ENCODE peak calls at places on chromosomes 11 and 22, in six cellular contexts. W is H1, D is endothelial cell of umbilical vein, O is HCT116, R is HepG2, V is K562. H is an unnamed sample. For H3K4me1, the result is how much of the 10 kb centered on the place peaks cover.

GRCh38 chr11:82315093-82315492 is 418.6 kb downstream of the FAM181B start:
- DNase-seq in W (peak), D (no peak), O (no peak), R (peak), V (no peak), H (peak)

GRCh38 chr11:115644846-115645245 is 140.6 kb upstream of the CADM1 start:
- DNase-seq in W (no peak), D (no peak), O (no peak), R (no peak), V (no peak), H (no peak)

GRCh38 chr11:112962854-112963367 is 1.7 kb downstream of the NCAM1 start:
- DNase-seq in W (no peak), D (no peak), O (no peak), R (no peak), V (no peak), H (peak)

GRCh38 chr11:124801014-124801413 is 808 bp upstream of the MSANTD2 start:
- DNase-seq in W (no peak), D (peak), O (no peak), R (no peak), V (no peak), H (no peak)

GRCh38 chr11:122816701-122817100 is 21.6 kb upstream of the CRTAM start:
- DNase-seq in W (no peak), D (peak), O (no peak), R (no peak), V (no peak), H (no peak)

GRCh38 chr11:117898059-117898458 is 21.6 kb upstream of the FXYD6 start:
- DNase-seq in W (no peak), D (no peak), O (no peak), R (no peak), V (no peak), H (no peak)

GRCh38 chr11:1077417-1078119 is 2.9 kb downstream of the MUC2 start:
- DNase-seq in W (no peak), D (no peak), O (no peak), R (no peak), V (no peak), H (no peak)

GRCh38 chr11:23789938-23790371 is 706.9 kb upstream of the LUZP2 start:
- DNase-seq in W (no peak), D (no peak), O (no peak), R (no peak), V (no peak), H (no peak)

GRCh38 chr11:59199546-59200420 is 12.9 kb downstream of the MPEG1 start:
- DNase-seq in W (no peak), D (no peak), O (no peak), R (no peak), V (no peak), H (no peak)

GRCh38 chr11:19511413-19512183 is 201.0 kb upstream of the NAV2 start:
- DNase-seq in W (no peak), D (peak), O (no peak), R (no peak), V (no peak), H (no peak)

GRCh38 chr11:118615282-118615979 is 8.0 kb downstream of the PHLDB1 start:
- DNase-seq in W (peak), D (no peak), O (no peak), R (peak), V (no peak), H (peak)

GRCh38 chr11:76626921-76627391 is 43.6 kb downstream of the LRRC32 start:
- DNase-seq in W (no peak), D (no peak), O (no peak), R (no peak), V (no peak), H (no peak)

GRCh38 chr11:84924290-84924689 is 702.9 kb downstream of the DLG2 start:
- DNase-seq in W (no peak), D (no peak), O (no peak), R (no peak), V (no peak), H (no peak)

GRCh38 chr22:30226192-30226832 is 20.2 kb downstream of the LIF start:
- DNase-seq in W (no peak), D (peak), O (no peak), R (peak), V (no peak), H (no peak)

GRCh38 chr22:49630448-49630946 is 197.2 kb downstream of the BRD1 start:
- DNase-seq in W (no peak), D (no peak), O (no peak), R (no peak), V (no peak), H (no peak)

GRCh38 chr11:109789911-109790310 is 303.3 kb upstream of the ZC3H12C start:
- DNase-seq in W (no peak), D (no peak), O (no peak), R (no peak), V (no peak), H (no peak)

GRCh38 chr11:120385110-120385509 is 48.9 kb downstream of the ARHGEF12 start:
- DNase-seq in W (no peak), D (no peak), O (no peak), R (no peak), V (peak), H (peak)

GRCh38 chr11:114163830-114164401 is 104.4 kb downstream of the ZBTB16 start:
- DNase-seq in W (no peak), D (peak), O (no peak), R (no peak), V (no peak), H (no peak)

GRCh38 chr11:124761301-124762021 is 629 bp downstream of the ESAM start:
- DNase-seq in W (no peak), D (peak), O (no peak), R (no peak), V (no peak), H (peak)

GRCh38 chr11:76610871-76611475 is 59.6 kb downstream of the LRRC32 start:
- DNase-seq in W (no peak), D (no peak), O (no peak), R (no peak), V (no peak), H (no peak)

GRCh38 chr22:47570300-47570685 is 807.8 kb downstream of the TBC1D22A start:
- DNase-seq in W (no peak), D (no peak), O (no peak), R (no peak), V (no peak), H (no peak)
- TF ChIP-seq EZH2 in W (no peak), D (no peak), O (no peak), R (no peak), V (no peak), H (no peak)

DNA sequence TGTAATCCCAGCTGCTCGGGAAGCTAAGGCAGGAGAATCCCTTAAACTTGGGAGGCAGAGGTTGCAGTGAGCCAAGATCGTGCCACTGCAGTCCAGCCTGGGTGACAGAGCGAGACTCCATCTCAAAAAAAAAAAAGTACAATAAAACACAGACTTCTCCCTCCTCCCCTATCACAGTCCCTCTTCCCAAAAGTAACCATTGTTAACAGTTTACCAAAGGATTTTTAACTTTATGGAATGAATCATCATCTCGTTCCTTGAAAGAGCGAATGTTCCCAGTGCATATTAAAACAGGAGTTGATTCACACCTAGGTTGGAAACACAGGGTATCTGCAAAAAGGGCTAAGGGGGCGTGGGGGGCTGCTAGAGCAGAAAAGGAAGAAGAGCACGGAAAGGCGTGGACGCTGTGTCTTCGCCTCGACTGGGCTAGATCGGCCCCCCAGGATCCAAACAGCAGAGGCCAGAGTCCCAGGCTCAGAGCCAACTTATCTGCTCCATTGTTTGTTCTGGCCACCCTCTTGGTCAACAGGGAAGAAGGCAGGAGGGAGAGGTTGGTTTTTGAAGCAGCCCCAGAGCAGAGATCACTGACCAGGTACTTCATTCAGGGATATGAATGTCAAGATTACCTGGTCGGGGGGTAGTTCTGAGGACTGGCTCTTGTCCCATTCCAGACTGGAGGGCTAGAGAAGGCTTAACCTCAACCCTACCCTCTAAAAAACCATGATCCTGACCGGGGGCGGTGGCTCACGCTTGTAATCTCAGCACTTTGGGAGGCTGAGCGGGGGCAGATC is 2.1 kb upstream of the AHNAK start:
- DNase-seq in W (no peak), D (peak), O (no peak), R (peak), V (no peak), H (no peak)
- H3K4me1 ChIP-seq in W (under half), D (half or more), O (half or more), R (half or more), V (half or more), H (under half)

GRCh38 chr11:127943152-127943551 is 644.2 kb downstream of the ETS1 start:
- DNase-seq in W (no peak), D (no peak), O (no peak), R (no peak), V (no peak), H (no peak)

GRCh38 chr11:127943763-127944162 is 643.6 kb downstream of the ETS1 start:
- DNase-seq in W (no peak), D (no peak), O (no peak), R (no peak), V (no peak), H (no peak)

GRCh38 chr11:127939000-127939399 is 648.4 kb downstream of the ETS1 start:
- DNase-seq in W (no peak), D (no peak), O (no peak), R (no peak), V (no peak), H (no peak)
- TF ChIP-seq POLR2AphosphoS5 in W (no peak), D (no peak), O (no peak), R (no peak), V (no peak), H (no peak)

DNA sequence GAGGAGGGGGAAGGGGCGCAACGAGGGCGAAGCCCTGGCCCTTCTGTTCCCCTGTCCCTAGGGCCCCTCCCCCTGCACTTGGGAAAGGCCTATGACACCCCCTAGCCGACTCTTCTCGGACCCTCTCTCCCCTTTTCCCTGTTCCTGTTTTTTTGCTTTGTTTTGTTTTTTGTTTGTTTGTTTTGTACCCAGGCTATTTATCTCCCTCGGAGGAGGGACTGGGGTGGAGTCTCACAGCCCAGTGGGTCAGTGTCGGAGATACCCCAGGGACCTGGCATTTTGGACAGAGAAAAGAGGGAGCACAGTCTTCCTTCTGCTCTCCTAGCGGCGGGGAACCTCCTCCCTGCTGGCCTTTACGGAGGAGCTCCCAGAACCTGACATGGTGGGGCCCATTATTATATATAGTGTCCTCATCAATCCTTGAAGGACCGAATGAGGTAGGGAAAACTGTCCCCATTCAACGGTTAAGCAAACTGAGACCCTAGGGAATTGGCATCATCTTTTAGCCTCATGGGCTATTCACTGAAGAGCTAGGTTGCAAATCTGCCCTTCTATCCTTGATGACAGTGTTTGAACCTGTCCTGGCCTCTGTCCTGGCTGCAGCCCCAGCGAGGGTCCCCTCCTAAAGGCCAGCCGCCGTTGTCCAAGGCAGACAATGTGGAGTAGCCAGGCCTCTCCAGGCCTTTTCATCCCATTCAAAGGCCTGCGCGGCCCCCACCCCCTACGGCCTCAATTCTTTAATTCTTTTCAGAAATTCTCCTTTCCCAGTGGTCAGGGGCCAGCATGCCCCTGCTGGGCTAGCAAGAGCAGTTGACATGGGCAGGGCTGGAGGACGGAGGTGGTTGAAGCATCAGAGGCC is 905 bp downstream of the EMID1 start:
- DNase-seq in W (no peak), D (no peak), O (no peak), R (no peak), V (no peak), H (no peak)
- TF ChIP-seq EZH2 in W (no peak), D (no peak), O (no peak), R (no peak), V (no peak), H (no peak)

DNA sequence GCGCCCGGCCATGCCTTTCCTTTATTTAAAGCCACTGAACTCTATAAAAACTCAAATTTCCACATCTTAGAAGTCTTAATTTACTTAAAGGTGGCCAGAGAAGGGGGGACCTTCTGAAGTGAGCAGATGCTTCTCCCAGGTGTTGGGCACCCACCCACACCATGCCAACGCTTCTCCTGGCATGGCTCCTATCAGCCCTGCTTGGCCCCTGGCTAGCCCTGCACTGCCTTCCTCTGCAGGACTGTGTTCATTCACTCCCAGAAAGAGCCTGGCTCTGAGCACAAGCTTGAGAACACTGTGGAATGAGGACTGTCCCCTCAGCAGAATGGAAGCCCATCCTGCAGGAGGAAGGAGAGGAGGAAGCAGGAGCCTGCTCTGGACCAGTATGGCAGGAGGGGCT is 34.6 kb upstream of the ARFGAP3 start:
- DNase-seq in W (no peak), D (no peak), O (no peak), R (no peak), V (no peak), H (no peak)
- H3K4me1 ChIP-seq in W (under half), D (under half), O (under half), R (under half), V (under half), H (under half)

GRCh38 chr22:24683671-24684070 is 80.7 kb downstream of the GGT1 start:
- DNase-seq in W (no peak), D (no peak), O (no peak), R (no peak), V (no peak), H (no peak)

GRCh38 chr22:24688294-24688693 is 85.3 kb downstream of the GGT1 start:
- DNase-seq in W (no peak), D (no peak), O (no peak), R (no peak), V (no peak), H (peak)

GRCh38 chr22:24681236-24681635 is 78.2 kb downstream of the GGT1 start:
- DNase-seq in W (no peak), D (no peak), O (no peak), R (no peak), V (no peak), H (no peak)

GRCh38 chr22:24685804-24686203 is 82.8 kb downstream of the GGT1 start:
- DNase-seq in W (no peak), D (no peak), O (no peak), R (no peak), V (no peak), H (peak)

DNA sequence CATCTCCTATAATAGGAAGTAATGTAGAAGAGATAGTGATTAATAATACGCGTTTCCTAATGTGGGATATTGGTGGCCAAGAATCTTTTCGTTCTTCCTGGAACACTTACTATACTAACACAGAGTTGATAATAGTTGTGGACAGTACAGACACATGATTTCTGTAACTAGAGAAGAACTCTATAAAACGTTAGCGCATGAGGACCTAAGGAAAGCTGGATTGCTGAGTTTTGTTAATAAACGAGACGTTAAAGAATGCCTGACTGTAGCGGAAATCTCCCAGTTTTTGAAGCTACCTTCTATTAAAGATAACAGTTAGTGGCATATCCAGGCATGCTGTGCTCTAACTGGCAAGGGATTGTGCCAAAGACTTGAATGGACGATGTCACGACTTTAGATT is 83.3 kb downstream of the GGT1 start:
- DNase-seq in W (no peak), D (no peak), O (no peak), R (no peak), V (no peak), H (no peak)
- TF ChIP-seq POLR2AphosphoS5 in W (no peak), D (no peak), O (no peak), R (no peak), V (no peak), H (no peak)